ENCODE peak calls at places on chromosomes 4 and X, in six cellular contexts. E is activated CD4-positive, alpha-beta memory T cell treated with anti-CD3 and anti-CD28 coated beads for 36 hours; Q is astrocyte of the cerebellum; B is GM04504; C is substantia nigra; I is T-helper 9 cell. M is an unnamed sample.
A peak's percentile ranks its signal among the peaks of the same experiment; 100 is the strongest.

GRCh38 chrX:350148-350533 is 31.5 kb upstream of the GTPBP6 start:
- DNase-seq in Q (no peak), C (no peak), E (no peak), I (no peak), B (no peak), M (no peak)

GRCh38 chr4:150229538-150229937 is 151.3 kb downstream of the DCLK2 start:
- DNase-seq in E (no peak), Q (peak; percentile 70), C (no peak), I (no peak), B (no peak), M (no peak)

GRCh38 chr4:25457053-25457715 is 80.1 kb downstream of the ANAPC4 start:
- DNase-seq in E (no peak), Q (no peak), B (peak; percentile 52), C (no peak), I (no peak), M (no peak)

GRCh38 chr4:73252001-73252400 is 6.6 kb downstream of the ANKRD17 start:
- DNase-seq in I (no peak), Q (no peak), E (no peak), B (no peak), C (no peak), M (no peak)

GRCh38 chr4:143407475-143407874 is 70.8 kb downstream of the GAB1 start:
- DNase-seq in C (no peak), Q (no peak), E (no peak), I (no peak), B (no peak), M (no peak)

GRCh38 chrX:41238543-41238942 is 95.4 kb upstream of the DDX3X start:
- DNase-seq in I (no peak), Q (no peak), B (no peak), E (no peak), C (no peak), M (no peak)

GRCh38 chr4:81472249-81473085 is 760 bp upstream of the RASGEF1B start:
- DNase-seq in I (no peak), C (peak; percentile 39), B (no peak), Q (no peak), E (peak; percentile 55), M (peak; percentile 79)

GRCh38 chr4:29805871-29806480 is 914.2 kb upstream of the PCDH7 start:
- DNase-seq in Q (no peak), E (no peak), I (no peak), C (no peak), B (no peak), M (no peak)

GRCh38 chr4:76055421-76055820 is 19.1 kb upstream of the ART3 start:
- DNase-seq in B (no peak), Q (no peak), E (no peak), C (no peak), I (no peak), M (no peak)